ENCODE peak calls at places on chromosomes 13 and 19, in ten cellular contexts. One of them, this sample, is unnamed. For H3K36me3 and H3K27me3, the result is how much of the 10 kb centered on the place peaks cover.

GRCh38 chr19:48221628-48222027 is 34.1 kb downstream of the CARD8 start:
- DNase-seq in transverse colon: no peak
- DNase-seq in CD8-positive, alpha-beta T cell: no peak
- DNase-seq in GM23248: no peak
- DNase-seq in osteoblast: no peak
- DNase-seq in tibial artery: no peak
- DNase-seq in Karpas-422: no peak
- DNase-seq in right atrium auricular region: no peak
- DNase-seq in astrocyte: no peak
- DNase-seq in fibroblast of lung: no peak
- DNase-seq in this sample: no peak

GRCh38 chr19:33734913-33735312 is 61.8 kb upstream of the KCTD15 start:
- DNase-seq in tibial artery: no peak
- DNase-seq in right atrium auricular region: no peak
- DNase-seq in fibroblast of lung: no peak
- DNase-seq in transverse colon: no peak
- DNase-seq in CD8-positive, alpha-beta T cell: no peak
- DNase-seq in Karpas-422: no peak
- DNase-seq in astrocyte: no peak
- DNase-seq in GM23248: no peak
- DNase-seq in osteoblast: no peak
- DNase-seq in this sample: no peak

GRCh38 chr13:41332829-41333228 is 21.8 kb downstream of the NAA16 start:
- DNase-seq in tibial artery: no peak
- DNase-seq in Karpas-422: no peak
- DNase-seq in transverse colon: no peak
- DNase-seq in CD8-positive, alpha-beta T cell: no peak
- DNase-seq in fibroblast of lung: no peak
- DNase-seq in osteoblast: no peak
- DNase-seq in GM23248: no peak
- DNase-seq in right atrium auricular region: no peak
- DNase-seq in astrocyte: no peak
- DNase-seq in this sample: no peak

GRCh38 chr19:14695471-14695870 is 5.6 kb downstream of the ZNF333 start:
- DNase-seq in transverse colon: no peak
- DNase-seq in Karpas-422: no peak
- DNase-seq in osteoblast: no peak
- DNase-seq in fibroblast of lung: no peak
- DNase-seq in astrocyte: no peak
- DNase-seq in right atrium auricular region: no peak
- DNase-seq in GM23248: no peak
- DNase-seq in CD8-positive, alpha-beta T cell: no peak
- DNase-seq in tibial artery: no peak
- DNase-seq in this sample: no peak

GRCh38 chr19:6374179-6374709 is 1.5 kb downstream of the PSPN start:
- DNase-seq in tibial artery: no peak
- DNase-seq in GM23248: no peak
- DNase-seq in osteoblast: peak
- DNase-seq in right atrium auricular region: no peak
- DNase-seq in astrocyte: no peak
- DNase-seq in Karpas-422: peak
- DNase-seq in fibroblast of lung: no peak
- DNase-seq in CD8-positive, alpha-beta T cell: no peak
- DNase-seq in transverse colon: no peak
- DNase-seq in this sample: peak

GRCh38 chr13:19178901-19179593 is 2.6 kb downstream of the TUBA3C start:
- DNase-seq in osteoblast: no peak
- DNase-seq in Karpas-422: no peak
- DNase-seq in astrocyte: no peak
- DNase-seq in transverse colon: no peak
- DNase-seq in CD8-positive, alpha-beta T cell: no peak
- DNase-seq in GM23248: no peak
- DNase-seq in fibroblast of lung: no peak
- DNase-seq in right atrium auricular region: peak
- DNase-seq in tibial artery: no peak
- DNase-seq in this sample: no peak

GRCh38 chr13:111210945-111211469 is 95.9 kb downstream of the ARHGEF7 start:
- DNase-seq in transverse colon: no peak
- DNase-seq in Karpas-422: no peak
- DNase-seq in CD8-positive, alpha-beta T cell: no peak
- DNase-seq in fibroblast of lung: no peak
- DNase-seq in GM23248: no peak
- DNase-seq in tibial artery: no peak
- DNase-seq in right atrium auricular region: no peak
- DNase-seq in astrocyte: peak
- DNase-seq in osteoblast: no peak
- DNase-seq in this sample: peak

GRCh38 chr19:58361900-58362271 is 665 bp downstream of the ZNF497 start:
- DNase-seq in tibial artery: peak
- DNase-seq in GM23248: no peak
- DNase-seq in astrocyte: peak
- DNase-seq in CD8-positive, alpha-beta T cell: no peak
- DNase-seq in transverse colon: peak
- DNase-seq in osteoblast: peak
- DNase-seq in fibroblast of lung: no peak
- DNase-seq in right atrium auricular region: no peak
- DNase-seq in Karpas-422: peak
- DNase-seq in this sample: peak

GRCh38 chr13:93745884-93746283 is 519.3 kb downstream of the GPC6 start:
- DNase-seq in right atrium auricular region: no peak
- DNase-seq in Karpas-422: no peak
- DNase-seq in tibial artery: no peak
- DNase-seq in GM23248: no peak
- DNase-seq in astrocyte: peak
- DNase-seq in osteoblast: no peak
- DNase-seq in CD8-positive, alpha-beta T cell: no peak
- DNase-seq in transverse colon: no peak
- DNase-seq in fibroblast of lung: peak
- DNase-seq in this sample: no peak

DNA sequence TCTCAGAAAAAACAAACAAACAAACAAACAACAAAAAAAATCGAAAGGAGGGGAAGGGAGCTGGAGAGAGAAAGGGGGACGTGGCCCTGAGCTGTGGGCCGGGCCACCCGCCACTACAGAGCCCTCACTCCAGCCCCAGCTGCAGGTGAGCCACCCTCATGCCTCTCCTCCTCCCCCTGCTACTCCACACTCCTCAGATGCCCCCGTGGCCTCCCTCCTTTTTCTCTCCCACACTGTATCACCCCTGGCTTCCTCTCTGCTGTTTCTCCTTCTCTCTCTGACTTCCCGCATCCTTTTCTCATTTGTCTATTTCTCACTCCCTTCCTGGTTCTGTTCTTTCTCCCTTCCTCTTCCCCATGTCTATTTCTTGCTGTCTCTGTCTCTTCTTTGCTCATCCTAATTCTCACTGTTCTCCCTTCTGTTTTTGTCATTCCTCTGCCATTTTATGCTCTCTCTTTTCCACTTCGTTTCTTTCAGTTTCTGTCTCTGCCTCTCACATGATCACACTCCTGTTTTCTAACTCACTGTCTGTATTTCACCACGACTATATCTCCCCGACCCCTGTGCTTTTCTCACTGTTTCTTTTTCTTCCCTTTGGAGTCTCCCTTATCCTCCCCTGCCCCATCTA is 2.7 kb downstream of the KLK2 start:
- DNase-seq in tibial artery: no peak
- DNase-seq in GM23248: no peak
- DNase-seq in osteoblast: no peak
- DNase-seq in Karpas-422: no peak
- DNase-seq in fibroblast of lung: no peak
- DNase-seq in CD8-positive, alpha-beta T cell: no peak
- DNase-seq in right atrium auricular region: no peak
- DNase-seq in astrocyte: no peak
- DNase-seq in transverse colon: no peak
- DNase-seq in this sample: peak
- H3K4me3 ChIP-seq in tibial artery: no peak
- H3K4me3 ChIP-seq in GM23248: no peak
- H3K4me3 ChIP-seq in osteoblast: no peak
- H3K4me3 ChIP-seq in Karpas-422: no peak
- H3K4me3 ChIP-seq in fibroblast of lung: no peak
- H3K4me3 ChIP-seq in CD8-positive, alpha-beta T cell: no peak
- H3K4me3 ChIP-seq in right atrium auricular region: no peak
- H3K4me3 ChIP-seq in astrocyte: no peak
- H3K4me3 ChIP-seq in transverse colon: no peak
- H3K4me3 ChIP-seq in this sample: no peak

GRCh38 chr19:1128111-1128510 is 24.3 kb downstream of the GPX4 start:
- DNase-seq in Karpas-422: no peak
- DNase-seq in fibroblast of lung: no peak
- DNase-seq in transverse colon: no peak
- DNase-seq in osteoblast: no peak
- DNase-seq in CD8-positive, alpha-beta T cell: no peak
- DNase-seq in tibial artery: no peak
- DNase-seq in GM23248: no peak
- DNase-seq in right atrium auricular region: no peak
- DNase-seq in astrocyte: no peak
- DNase-seq in this sample: no peak

GRCh38 chr19:1126984-1127760 is 23.4 kb downstream of the GPX4 start:
- DNase-seq in osteoblast: no peak
- DNase-seq in transverse colon: no peak
- DNase-seq in astrocyte: no peak
- DNase-seq in Karpas-422: no peak
- DNase-seq in CD8-positive, alpha-beta T cell: no peak
- DNase-seq in fibroblast of lung: no peak
- DNase-seq in right atrium auricular region: no peak
- DNase-seq in GM23248: no peak
- DNase-seq in tibial artery: no peak
- DNase-seq in this sample: no peak

GRCh38 chr19:1123885-1124677 is 20.3 kb downstream of the GPX4 start:
- DNase-seq in right atrium auricular region: no peak
- DNase-seq in osteoblast: no peak
- DNase-seq in tibial artery: no peak
- DNase-seq in transverse colon: no peak
- DNase-seq in CD8-positive, alpha-beta T cell: no peak
- DNase-seq in Karpas-422: no peak
- DNase-seq in fibroblast of lung: no peak
- DNase-seq in GM23248: no peak
- DNase-seq in astrocyte: no peak
- DNase-seq in this sample: no peak

GRCh38 chr19:1123381-1123780 is 19.6 kb downstream of the GPX4 start:
- DNase-seq in tibial artery: no peak
- DNase-seq in transverse colon: no peak
- DNase-seq in Karpas-422: no peak
- DNase-seq in GM23248: no peak
- DNase-seq in fibroblast of lung: no peak
- DNase-seq in right atrium auricular region: no peak
- DNase-seq in osteoblast: no peak
- DNase-seq in CD8-positive, alpha-beta T cell: no peak
- DNase-seq in astrocyte: no peak
- DNase-seq in this sample: no peak

GRCh38 chr19:1125601-1126533 is 22.1 kb downstream of the GPX4 start:
- DNase-seq in osteoblast: peak
- DNase-seq in tibial artery: peak
- DNase-seq in astrocyte: peak
- DNase-seq in right atrium auricular region: no peak
- DNase-seq in Karpas-422: no peak
- DNase-seq in fibroblast of lung: peak
- DNase-seq in transverse colon: no peak
- DNase-seq in CD8-positive, alpha-beta T cell: no peak
- DNase-seq in GM23248: no peak
- DNase-seq in this sample: no peak
- H3K36me3 ChIP-seq in osteoblast: half or more
- H3K36me3 ChIP-seq in tibial artery: under half
- H3K36me3 ChIP-seq in astrocyte: under half
- H3K36me3 ChIP-seq in right atrium auricular region: half or more
- H3K36me3 ChIP-seq in Karpas-422: under half
- H3K36me3 ChIP-seq in fibroblast of lung: half or more
- H3K36me3 ChIP-seq in transverse colon: under half
- H3K36me3 ChIP-seq in CD8-positive, alpha-beta T cell: half or more
- H3K36me3 ChIP-seq in GM23248: under half
- H3K36me3 ChIP-seq in this sample: under half

GRCh38 chr19:1750343-1751021 is 2.8 kb upstream of the ONECUT3 start:
- DNase-seq in Karpas-422: no peak
- DNase-seq in CD8-positive, alpha-beta T cell: no peak
- DNase-seq in tibial artery: no peak
- DNase-seq in right atrium auricular region: no peak
- DNase-seq in transverse colon: no peak
- DNase-seq in astrocyte: no peak
- DNase-seq in GM23248: no peak
- DNase-seq in osteoblast: no peak
- DNase-seq in fibroblast of lung: no peak
- DNase-seq in this sample: peak
- H3K27me3 ChIP-seq in Karpas-422: under half
- H3K27me3 ChIP-seq in CD8-positive, alpha-beta T cell: half or more
- H3K27me3 ChIP-seq in tibial artery: half or more
- H3K27me3 ChIP-seq in right atrium auricular region: half or more
- H3K27me3 ChIP-seq in transverse colon: half or more
- H3K27me3 ChIP-seq in astrocyte: under half
- H3K27me3 ChIP-seq in GM23248: half or more
- H3K27me3 ChIP-seq in osteoblast: half or more
- H3K27me3 ChIP-seq in fibroblast of lung: half or more
- H3K27me3 ChIP-seq in this sample: half or more

GRCh38 chr13:36098080-36098479 is 33.1 kb downstream of the DCLK1 start:
- DNase-seq in CD8-positive, alpha-beta T cell: no peak
- DNase-seq in tibial artery: no peak
- DNase-seq in Karpas-422: no peak
- DNase-seq in fibroblast of lung: no peak
- DNase-seq in GM23248: no peak
- DNase-seq in transverse colon: no peak
- DNase-seq in astrocyte: no peak
- DNase-seq in right atrium auricular region: no peak
- DNase-seq in osteoblast: no peak
- DNase-seq in this sample: no peak

GRCh38 chr13:36094478-36094877 is 36.7 kb downstream of the DCLK1 start:
- DNase-seq in transverse colon: no peak
- DNase-seq in Karpas-422: no peak
- DNase-seq in tibial artery: no peak
- DNase-seq in fibroblast of lung: no peak
- DNase-seq in osteoblast: no peak
- DNase-seq in GM23248: no peak
- DNase-seq in right atrium auricular region: no peak
- DNase-seq in CD8-positive, alpha-beta T cell: no peak
- DNase-seq in astrocyte: no peak
- DNase-seq in this sample: peak

GRCh38 chr13:36101157-36101556 is 30.0 kb downstream of the DCLK1 start:
- DNase-seq in tibial artery: no peak
- DNase-seq in Karpas-422: no peak
- DNase-seq in right atrium auricular region: no peak
- DNase-seq in CD8-positive, alpha-beta T cell: no peak
- DNase-seq in transverse colon: no peak
- DNase-seq in fibroblast of lung: no peak
- DNase-seq in astrocyte: no peak
- DNase-seq in osteoblast: no peak
- DNase-seq in GM23248: no peak
- DNase-seq in this sample: no peak

DNA sequence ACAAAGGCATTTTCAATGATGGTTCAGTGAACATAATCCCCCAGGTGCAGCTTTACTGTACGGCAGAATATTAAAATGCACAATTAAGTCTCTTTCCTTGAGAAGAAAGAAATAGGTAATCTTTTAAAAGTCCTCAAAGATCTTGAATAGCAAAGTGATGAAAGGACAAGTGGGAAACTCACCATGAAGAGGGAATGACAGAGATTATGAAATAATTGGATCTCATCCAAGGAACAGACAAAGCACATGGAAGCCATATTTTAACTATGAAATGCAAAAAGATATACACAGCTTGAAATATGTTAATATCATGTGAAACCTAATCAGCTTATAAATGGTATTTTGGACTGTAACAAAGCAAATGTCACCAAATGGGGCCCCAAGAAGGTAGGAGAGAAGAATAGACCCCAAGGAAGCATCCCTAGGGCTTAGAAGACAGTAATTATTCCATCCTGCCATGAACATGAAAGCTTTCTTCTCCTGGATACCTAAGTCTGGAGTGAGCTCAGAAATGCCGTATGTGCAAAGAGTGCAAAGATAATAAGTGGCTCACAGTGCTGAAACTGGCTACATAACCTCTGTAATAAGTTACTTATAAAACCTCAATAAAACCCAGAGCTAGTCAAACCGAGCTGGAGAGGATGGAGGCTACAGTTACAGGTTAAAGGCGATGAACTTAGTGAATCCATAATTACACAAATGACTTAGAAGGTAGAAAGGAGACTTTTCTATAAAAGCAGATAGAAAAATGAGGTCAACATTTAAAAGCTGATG is 34.6 kb downstream of the DCLK1 start:
- DNase-seq in astrocyte: no peak
- DNase-seq in GM23248: peak
- DNase-seq in tibial artery: no peak
- DNase-seq in right atrium auricular region: no peak
- DNase-seq in fibroblast of lung: peak
- DNase-seq in Karpas-422: no peak
- DNase-seq in osteoblast: no peak
- DNase-seq in transverse colon: no peak
- DNase-seq in CD8-positive, alpha-beta T cell: no peak
- DNase-seq in this sample: no peak
- H3K4me3 ChIP-seq in astrocyte: no peak
- H3K4me3 ChIP-seq in GM23248: no peak
- H3K4me3 ChIP-seq in tibial artery: no peak
- H3K4me3 ChIP-seq in right atrium auricular region: no peak
- H3K4me3 ChIP-seq in fibroblast of lung: no peak
- H3K4me3 ChIP-seq in Karpas-422: no peak
- H3K4me3 ChIP-seq in osteoblast: no peak
- H3K4me3 ChIP-seq in transverse colon: no peak
- H3K4me3 ChIP-seq in CD8-positive, alpha-beta T cell: no peak
- H3K4me3 ChIP-seq in this sample: no peak

This sample was measured in H7.